ENCODE peak calls at places on chromosomes 4 and X, in four cellular contexts. One of them, this sample, is unnamed.

GRCh38 chr4:89469930-89470375 is 162.4 kb upstream of the GPRIN3 start:
- DNase-seq in K562: no peak
- DNase-seq in HepG2: no peak
- DNase-seq in GM12878: peak; percentile 25
- DNase-seq in this sample: no peak

GRCh38 chr4:27003602-27004238 is 143.1 kb downstream of the STIM2 start:
- DNase-seq in K562: no peak
- DNase-seq in HepG2: no peak
- DNase-seq in GM12878: no peak
- DNase-seq in this sample: no peak

GRCh38 chrX:81336455-81337144 is 134.7 kb downstream of the SH3BGRL start:
- DNase-seq in K562: no peak
- DNase-seq in HepG2: no peak
- DNase-seq in GM12878: no peak
- DNase-seq in this sample: no peak

GRCh38 chr4:153852501-153852900 is 63.6 kb upstream of the SFRP2 start:
- DNase-seq in K562: no peak
- DNase-seq in HepG2: no peak
- DNase-seq in GM12878: no peak
- DNase-seq in this sample: no peak

GRCh38 chr4:15469402-15470148 is at the start of gene CC2D2A:
- DNase-seq in K562: no peak
- DNase-seq in HepG2: no peak
- DNase-seq in GM12878: no peak
- DNase-seq in this sample: no peak

GRCh38 chr4:81207793-81208192 is 7.2 kb downstream of the PRKG2 start:
- DNase-seq in K562: no peak
- DNase-seq in HepG2: no peak
- DNase-seq in GM12878: no peak
- DNase-seq in this sample: no peak

GRCh38 chr4:20859097-20859781 is 159.0 kb downstream of the PACRGL start:
- DNase-seq in K562: no peak
- DNase-seq in HepG2: no peak
- DNase-seq in GM12878: no peak
- DNase-seq in this sample: no peak

GRCh38 chr4:132123870-132124623 is 1025.0 kb upstream of the PCDH10 start:
- DNase-seq in K562: peak; percentile 9
- DNase-seq in HepG2: no peak
- DNase-seq in GM12878: peak; percentile 25
- DNase-seq in this sample: peak; percentile 24

GRCh38 chrX:49995021-49995731 is 72.8 kb downstream of the CLCN5 start:
- DNase-seq in K562: no peak
- DNase-seq in HepG2: peak; percentile 30
- DNase-seq in GM12878: no peak
- DNase-seq in this sample: no peak

GRCh38 chrX:53678667-53679066 is 7.9 kb downstream of the HUWE1 start:
- DNase-seq in K562: no peak
- DNase-seq in HepG2: no peak
- DNase-seq in GM12878: no peak
- DNase-seq in this sample: no peak

GRCh38 chr4:4406455-4407298 is 19.8 kb downstream of the NSG1 start:
- DNase-seq in K562: no peak
- DNase-seq in HepG2: no peak
- DNase-seq in GM12878: no peak
- DNase-seq in this sample: no peak

GRCh38 chrX:112851161-112851779 is 10.6 kb upstream of the AMOT start:
- DNase-seq in K562: no peak
- DNase-seq in HepG2: no peak
- DNase-seq in GM12878: peak; percentile 82
- DNase-seq in this sample: no peak

GRCh38 chr4:113468165-113469022 is 293.1 kb downstream of the CAMK2D start:
- DNase-seq in K562: no peak
- DNase-seq in HepG2: peak; percentile 63
- DNase-seq in GM12878: no peak
- DNase-seq in this sample: peak; percentile 10

GRCh38 chr4:149933883-149934282 is 118.2 kb upstream of the IQCM start:
- DNase-seq in K562: no peak
- DNase-seq in HepG2: no peak
- DNase-seq in GM12878: no peak
- DNase-seq in this sample: no peak

GRCh38 chr4:85603437-85604336 is 128.7 kb downstream of the ARHGAP24 start:
- DNase-seq in K562: no peak
- DNase-seq in HepG2: no peak
- DNase-seq in GM12878: no peak
- DNase-seq in this sample: no peak

GRCh38 chr4:21304061-21304541 is 603.8 kb downstream of the PACRGL start:
- DNase-seq in K562: no peak
- DNase-seq in HepG2: no peak
- DNase-seq in GM12878: no peak
- DNase-seq in this sample: peak; percentile 73

GRCh38 chrX:14899607-14900006 is 26.4 kb downstream of the MOSPD2 start:
- DNase-seq in K562: peak; percentile 41
- DNase-seq in HepG2: no peak
- DNase-seq in GM12878: no peak
- DNase-seq in this sample: no peak

GRCh38 chr4:183617075-183617474 is 41.9 kb downstream of the RWDD4 start:
- DNase-seq in K562: no peak
- DNase-seq in HepG2: no peak
- DNase-seq in GM12878: no peak
- DNase-seq in this sample: no peak

GRCh38 chrX:49282647-49283011 is 13.0 kb downstream of the PPP1R3F start:
- DNase-seq in K562: peak; percentile 49
- DNase-seq in HepG2: no peak
- DNase-seq in GM12878: no peak
- DNase-seq in this sample: peak; percentile 17

GRCh38 chr4:2806392-2807355 is 13.8 kb downstream of the SH3BP2 start:
- DNase-seq in K562: no peak
- DNase-seq in HepG2: no peak
- DNase-seq in GM12878: no peak
- DNase-seq in this sample: no peak

GRCh38 chr4:18689308-18689915 is 667.9 kb upstream of the LCORL start:
- DNase-seq in K562: peak; percentile 27
- DNase-seq in HepG2: peak; percentile 16
- DNase-seq in GM12878: no peak
- DNase-seq in this sample: peak; percentile 68

GRCh38 chr4:149605601-149606378 is 209.9 kb downstream of the IQCM start:
- DNase-seq in K562: no peak
- DNase-seq in HepG2: no peak
- DNase-seq in GM12878: no peak
- DNase-seq in this sample: peak; percentile 12

DNA sequence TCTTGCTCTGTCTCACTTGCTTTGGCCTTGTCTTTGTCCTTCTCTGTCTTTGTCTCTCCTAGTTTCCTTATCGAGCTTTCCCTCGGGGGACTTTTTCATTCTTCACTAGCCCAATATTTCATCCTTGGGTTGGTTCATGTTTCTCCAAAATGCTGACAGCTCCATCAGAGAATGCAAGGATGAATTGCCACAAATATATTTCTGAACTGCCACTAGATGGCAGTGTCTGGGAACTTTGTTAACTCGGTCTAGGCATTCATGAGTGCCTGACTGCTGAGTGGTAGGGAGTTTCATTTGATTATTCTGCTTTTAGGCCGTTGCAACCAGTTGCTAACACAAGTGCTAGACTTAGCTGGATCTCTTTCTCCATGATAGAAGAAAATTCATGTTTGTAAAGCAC is 73.5 kb upstream of the RAP2C start:
- DNase-seq in K562: peak; percentile 42
- DNase-seq in HepG2: peak; percentile 57
- DNase-seq in GM12878: peak; percentile 19
- DNase-seq in this sample: no peak
- TF ChIP-seq NR2C2 in K562: no peak
- TF ChIP-seq NR2C2 in HepG2: no peak
- TF ChIP-seq NR2C2 in GM12878: no peak
- TF ChIP-seq NR2C2 in this sample: no peak

GRCh38 chr4:7087036-7087435 is 19.2 kb upstream of the GRPEL1 start:
- DNase-seq in K562: no peak
- DNase-seq in HepG2: no peak
- DNase-seq in GM12878: no peak
- DNase-seq in this sample: no peak
- TF ChIP-seq NR2C2 in K562: no peak
- TF ChIP-seq NR2C2 in HepG2: no peak
- TF ChIP-seq NR2C2 in GM12878: no peak
- TF ChIP-seq NR2C2 in this sample: no peak

DNA sequence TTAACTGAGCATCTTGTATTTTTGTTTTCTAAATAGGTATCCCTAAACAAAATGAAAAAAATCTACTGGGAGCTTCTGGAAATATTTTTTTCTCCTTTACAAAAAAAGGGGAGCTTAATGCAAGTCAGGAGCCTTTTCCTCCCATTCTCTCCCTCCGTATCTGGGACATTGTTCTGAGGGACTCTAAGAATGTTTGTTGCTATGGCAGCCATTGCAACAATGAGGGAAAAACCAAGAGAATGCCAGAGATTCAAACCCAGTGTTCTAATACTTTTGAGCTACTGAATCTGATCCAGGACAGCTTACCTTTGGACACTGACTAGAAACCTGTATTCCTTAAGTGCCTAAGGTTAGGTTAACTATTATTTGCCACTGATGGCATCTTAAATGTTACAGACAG is 485.7 kb upstream of the HS3ST1 start:
- DNase-seq in K562: no peak
- DNase-seq in HepG2: no peak
- DNase-seq in GM12878: no peak
- DNase-seq in this sample: no peak
- TF ChIP-seq NR2C2 in K562: no peak
- TF ChIP-seq NR2C2 in HepG2: no peak
- TF ChIP-seq NR2C2 in GM12878: no peak
- TF ChIP-seq NR2C2 in this sample: no peak

DNA sequence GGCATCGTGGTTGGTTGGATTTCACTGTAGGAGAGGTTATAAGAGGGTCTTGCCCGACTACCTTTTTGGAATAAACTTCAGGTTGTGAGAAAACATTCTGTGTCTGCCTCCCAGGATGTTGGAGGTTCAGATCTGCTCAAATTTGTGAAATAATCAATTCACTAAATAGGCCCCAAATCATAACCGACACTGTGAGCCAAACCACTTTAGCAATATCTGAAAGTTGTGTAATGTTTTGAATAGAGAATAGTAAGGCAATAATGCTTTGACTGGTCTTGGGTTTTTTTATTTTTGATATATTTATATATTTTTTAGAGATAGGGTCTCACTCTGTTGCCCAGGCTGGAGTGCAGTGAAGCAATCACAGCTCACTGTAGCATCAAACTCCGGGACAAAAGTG is 131.2 kb downstream of the GLRA3 start:
- DNase-seq in K562: no peak
- DNase-seq in HepG2: no peak
- DNase-seq in GM12878: no peak
- DNase-seq in this sample: no peak
- TF ChIP-seq NR2C2 in K562: no peak
- TF ChIP-seq NR2C2 in HepG2: no peak
- TF ChIP-seq NR2C2 in GM12878: no peak
- TF ChIP-seq NR2C2 in this sample: no peak

DNA sequence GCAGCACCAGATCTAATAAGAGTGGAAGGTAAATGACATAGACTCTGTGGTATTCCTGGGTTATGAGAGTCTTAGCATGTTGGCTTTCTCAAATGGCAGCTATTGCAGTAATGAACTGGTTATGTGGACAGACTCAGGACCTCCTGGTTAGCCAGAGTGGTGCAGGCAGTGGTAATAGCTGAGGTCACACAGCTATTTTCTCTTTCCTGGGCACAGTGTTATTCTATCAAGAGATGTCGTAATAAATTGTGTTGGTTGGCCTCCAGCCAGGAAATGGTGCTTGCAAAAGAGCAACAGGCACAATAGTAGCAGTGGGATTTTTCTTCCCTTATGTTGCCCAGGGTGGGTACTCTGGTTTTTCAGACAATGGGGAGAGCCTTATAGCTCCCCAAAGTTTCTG is 279.2 kb upstream of the FGF16 start:
- DNase-seq in K562: no peak
- DNase-seq in HepG2: peak; percentile 6
- DNase-seq in GM12878: no peak
- DNase-seq in this sample: no peak
- TF ChIP-seq NR2C2 in K562: no peak
- TF ChIP-seq NR2C2 in HepG2: no peak
- TF ChIP-seq NR2C2 in GM12878: no peak
- TF ChIP-seq NR2C2 in this sample: no peak

GRCh38 chr4:82898322-82899243 is 2.0 kb upstream of the THAP9 start:
- DNase-seq in K562: no peak
- DNase-seq in HepG2: no peak
- DNase-seq in GM12878: no peak
- DNase-seq in this sample: no peak
- TF ChIP-seq NR2C2 in K562: no peak
- TF ChIP-seq NR2C2 in HepG2: no peak
- TF ChIP-seq NR2C2 in GM12878: no peak
- TF ChIP-seq NR2C2 in this sample: no peak

GRCh38 chr4:25937801-25938200 is 23.8 kb downstream of the SMIM20 start:
- DNase-seq in K562: no peak
- DNase-seq in HepG2: no peak
- DNase-seq in GM12878: no peak
- DNase-seq in this sample: no peak
- TF ChIP-seq NR2C2 in K562: no peak
- TF ChIP-seq NR2C2 in HepG2: no peak
- TF ChIP-seq NR2C2 in GM12878: no peak
- TF ChIP-seq NR2C2 in this sample: no peak

This sample was measured in WTC11.